ENCODE peak calls at places on chromosomes 12 and 14, in nine cellular contexts. L is stomach, Q is sigmoid colon, G is left ventricle myocardium inferior, A is pancreas, O is PC-9, P is psoas muscle, R is A673, M is prostate gland. J is an unnamed sample. For H3K9me3, the result is how much of the 10 kb centered on the place peaks cover.

GRCh38 chr12:132395192-132395907 is 66.0 kb upstream of the GALNT9 start:
- DNase-seq in L (no peak), Q (peak), G (no peak), A (no peak), O (no peak), P (no peak), R (no peak), M (no peak), J (no peak)

GRCh38 chr12:42237052-42237852 is 796 bp downstream of the YAF2 start:
- DNase-seq in L (peak), Q (peak), G (peak), A (peak), O (peak), P (peak), R (peak), M (peak), J (peak)

GRCh38 chr12:103097496-103097895 is 140.0 kb downstream of the ASCL1 start:
- DNase-seq in L (no peak), Q (no peak), G (no peak), A (no peak), O (no peak), P (no peak), R (no peak), M (no peak), J (no peak)

GRCh38 chr14:44404599-44405349 is 102.3 kb downstream of the FSCB start:
- DNase-seq in L (no peak), Q (no peak), G (no peak), A (no peak), O (no peak), P (no peak), R (no peak), M (no peak), J (no peak)

GRCh38 chr12:48388430-48388829 is 37.7 kb upstream of the ZNF641 start:
- DNase-seq in L (no peak), Q (no peak), G (no peak), A (no peak), O (no peak), P (no peak), R (no peak), M (no peak), J (no peak)

GRCh38 chr12:85803231-85803630 is 33.0 kb downstream of the RASSF9 start:
- DNase-seq in L (no peak), Q (no peak), G (no peak), A (no peak), O (no peak), P (no peak), R (peak), M (no peak), J (no peak)

GRCh38 chr14:54591461-54592245 is 24.7 kb downstream of the SAMD4A start:
- DNase-seq in L (no peak), Q (no peak), G (no peak), A (no peak), O (no peak), P (no peak), R (no peak), M (no peak), J (no peak)

GRCh38 chr14:30227436-30227835 is 299.8 kb upstream of the PRKD1 start:
- DNase-seq in L (no peak), Q (peak), G (peak), A (no peak), O (no peak), P (no peak), R (no peak), M (no peak), J (no peak)

GRCh38 chr12:108270035-108270840 is 68.9 kb downstream of the CMKLR1 start:
- DNase-seq in L (no peak), Q (no peak), G (no peak), A (no peak), O (no peak), P (no peak), R (no peak), M (no peak), J (no peak)

GRCh38 chr12:53065975-53066593 is 13.1 kb downstream of the SPRYD3 start:
- DNase-seq in L (peak), Q (peak), G (peak), A (peak), O (peak), P (peak), R (peak), M (no peak), J (peak)

GRCh38 chr12:13208533-13209278 is 12.2 kb downstream of the EMP1 start:
- DNase-seq in L (no peak), Q (no peak), G (no peak), A (no peak), O (peak), P (no peak), R (peak), M (no peak), J (no peak)

GRCh38 chr12:54378791-54379400 is 5.6 kb downstream of the ZNF385A start:
- DNase-seq in L (peak), Q (peak), G (peak), A (peak), O (peak), P (peak), R (peak), M (no peak), J (no peak)

GRCh38 chr14:104423715-104424405 is 155.7 kb upstream of the C14orf180 start:
- DNase-seq in L (peak), Q (peak), G (no peak), A (no peak), O (no peak), P (no peak), R (no peak), M (no peak), J (no peak)

GRCh38 chr12:104064842-104065441 is 611 bp downstream of the HCFC2 start:
- DNase-seq in L (no peak), Q (peak), G (peak), A (peak), O (no peak), P (peak), R (no peak), M (peak), J (no peak)

GRCh38 chr14:30129795-30130194 is 202.1 kb upstream of the PRKD1 start:
- DNase-seq in L (no peak), Q (no peak), G (no peak), A (no peak), O (no peak), P (no peak), R (no peak), M (no peak), J (no peak)

GRCh38 chr14:38989917-38990546 is 113.0 kb downstream of the SEC23A start:
- DNase-seq in L (no peak), Q (no peak), G (no peak), A (no peak), O (no peak), P (no peak), R (peak), M (no peak), J (no peak)

GRCh38 chr12:112927925-112928324 is 10.3 kb upstream of the OAS3 start:
- DNase-seq in L (no peak), Q (no peak), G (no peak), A (no peak), O (no peak), P (no peak), R (no peak), M (no peak), J (no peak)

GRCh38 chr12:108611884-108612415 is 14.1 kb upstream of the TMEM119 start:
- DNase-seq in L (no peak), Q (no peak), G (no peak), A (no peak), O (no peak), P (no peak), R (peak), M (no peak), J (peak)

GRCh38 chr14:64855732-64856527 is 23.8 kb downstream of the SPTB start:
- DNase-seq in L (no peak), Q (no peak), G (no peak), A (no peak), O (no peak), P (peak), R (no peak), M (no peak), J (no peak)

GRCh38 chr14:64718762-64719161 is 14.5 kb downstream of the PLEKHG3 start:
- DNase-seq in L (no peak), Q (peak), G (no peak), A (no peak), O (no peak), P (no peak), R (no peak), M (no peak), J (no peak)

GRCh38 chr14:64266206-64266605 is 28.0 kb downstream of the ESR2 start:
- DNase-seq in L (no peak), Q (no peak), G (no peak), A (no peak), O (no peak), P (no peak), R (peak), M (no peak), J (no peak)

GRCh38 chr14:67483599-67484270 is 4.8 kb downstream of the TMEM229B start:
- DNase-seq in L (no peak), Q (no peak), G (no peak), A (no peak), O (no peak), P (no peak), R (no peak), M (no peak), J (no peak)

GRCh38 chr12:132561784-132562156 is 48.6 kb downstream of the LRCOL1 start:
- DNase-seq in L (peak), Q (no peak), G (no peak), A (peak), O (peak), P (no peak), R (peak), M (no peak), J (no peak)

GRCh38 chr12:22262309-22262708 is 72.2 kb downstream of the ST8SIA1 start:
- DNase-seq in L (no peak), Q (no peak), G (no peak), A (no peak), O (no peak), P (no peak), R (no peak), M (no peak), J (no peak)

GRCh38 chr12:22539055-22539454 is 5.3 kb downstream of the C2CD5 start:
- DNase-seq in L (no peak), Q (no peak), G (no peak), A (no peak), O (no peak), P (no peak), R (no peak), M (no peak), J (no peak)

GRCh38 chr14:101113835-101114725 is 210.6 kb upstream of the RTL1 start:
- DNase-seq in L (peak), Q (peak), G (no peak), A (no peak), O (no peak), P (no peak), R (no peak), M (no peak), J (no peak)

GRCh38 chr14:61500046-61500445 is 178.7 kb downstream of the PRKCH start:
- DNase-seq in L (no peak), Q (no peak), G (no peak), A (no peak), O (no peak), P (no peak), R (no peak), M (no peak), J (no peak)

GRCh38 chr12:42299392-42300308 is 26.2 kb downstream of the ZCRB1 start:
- DNase-seq in L (no peak), Q (no peak), G (no peak), A (no peak), O (no peak), P (no peak), R (peak), M (no peak), J (no peak)

GRCh38 chr12:51949342-51950030 is 2.0 kb upstream of the ACVR1B start:
- DNase-seq in L (no peak), Q (no peak), G (no peak), A (no peak), O (no peak), P (no peak), R (no peak), M (no peak), J (no peak)

GRCh38 chr12:62400135-62400534 is 66.5 kb upstream of the MON2 start:
- DNase-seq in L (no peak), Q (no peak), G (no peak), A (no peak), O (no peak), P (no peak), R (no peak), M (no peak), J (no peak)

GRCh38 chr12:65673291-65673690 is 151.0 kb upstream of the HMGA2 start:
- DNase-seq in L (no peak), Q (no peak), G (no peak), A (no peak), O (no peak), P (no peak), R (no peak), M (no peak), J (no peak)

GRCh38 chr12:22431693-22432251 is 97.3 kb upstream of the ST8SIA1 start:
- DNase-seq in L (no peak), Q (no peak), G (no peak), A (no peak), O (no peak), P (no peak), R (no peak), M (no peak), J (no peak)

GRCh38 chr14:61438860-61439765 is 117.7 kb downstream of the PRKCH start:
- DNase-seq in L (peak), Q (no peak), G (peak), A (peak), O (peak), P (peak), R (peak), M (peak), J (no peak)

GRCh38 chr12:10739157-10740118 is 16.3 kb upstream of the YBX3 start:
- DNase-seq in L (no peak), Q (no peak), G (no peak), A (no peak), O (no peak), P (no peak), R (no peak), M (no peak), J (no peak)

GRCh38 chr14:61719344-61720301 is 24.3 kb downstream of the HIF1A start:
- DNase-seq in L (no peak), Q (no peak), G (no peak), A (no peak), O (no peak), P (no peak), R (no peak), M (no peak), J (no peak)

GRCh38 chr14:100178691-100179090 is 19.2 kb upstream of the DEGS2 start:
- DNase-seq in L (no peak), Q (no peak), G (no peak), A (no peak), O (no peak), P (no peak), R (no peak), M (no peak), J (no peak)

GRCh38 chr14:67630938-67631337 is 11.2 kb downstream of the ARG2 start:
- DNase-seq in L (no peak), Q (no peak), G (no peak), A (no peak), O (no peak), P (no peak), R (no peak), M (no peak), J (no peak)

GRCh38 chr12:124739953-124740561 is 123.6 kb downstream of the SCARB1 start:
- DNase-seq in L (no peak), Q (no peak), G (no peak), A (no peak), O (no peak), P (no peak), R (no peak), M (no peak), J (no peak)

GRCh38 chr12:6211421-6211869 is 11.2 kb downstream of the CD9 start:
- DNase-seq in L (no peak), Q (peak), G (no peak), A (no peak), O (no peak), P (no peak), R (no peak), M (no peak), J (no peak)

GRCh38 chr14:105901226-105901625 is 374.8 kb downstream of the TMEM121 start:
- DNase-seq in L (no peak), Q (no peak), G (no peak), A (no peak), O (no peak), P (no peak), R (no peak), M (no peak), J (no peak)

GRCh38 chr14:105902131-105902898 is 375.9 kb downstream of the TMEM121 start:
- DNase-seq in L (no peak), Q (no peak), G (no peak), A (no peak), O (no peak), P (no peak), R (no peak), M (no peak), J (no peak)

GRCh38 chr14:105904379-105904778 is 378.0 kb downstream of the TMEM121 start:
- DNase-seq in L (no peak), Q (no peak), G (no peak), A (no peak), O (no peak), P (no peak), R (no peak), M (no peak), J (no peak)

GRCh38 chr14:105905456-105905855 is 379.1 kb downstream of the TMEM121 start:
- DNase-seq in L (no peak), Q (no peak), G (no peak), A (no peak), O (no peak), P (no peak), R (no peak), M (no peak), J (no peak)

GRCh38 chr14:105903971-105904370 is 377.6 kb downstream of the TMEM121 start:
- DNase-seq in L (no peak), Q (no peak), G (no peak), A (no peak), O (no peak), P (no peak), R (no peak), M (no peak), J (no peak)
- H3K9me3 ChIP-seq in L (under half), Q (under half), G (under half), A (under half), O (under half), P (under half), R (under half), M (under half), J (under half)

GRCh38 chr12:92408072-92408900 is 262.6 kb upstream of the BTG1 start:
- DNase-seq in L (peak), Q (no peak), G (no peak), A (peak), O (peak), P (no peak), R (peak), M (peak), J (no peak)
- TF ChIP-seq CTCF in L (no peak), Q (no peak), G (peak), A (no peak), O (peak), P (peak), R (peak), M (peak), J (no peak)

GRCh38 chr12:110744176-110744575 is 1.5 kb upstream of the PPP1CC start:
- DNase-seq in L (no peak), Q (peak), G (no peak), A (peak), O (peak), P (no peak), R (no peak), M (no peak), J (no peak)
- H3K27ac ChIP-seq in L (peak), Q (peak), G (peak), A (no peak), O (no peak), P (no peak), R (no peak), M (no peak), J (no peak)

GRCh38 chr12:69756088-69756731 is 17.6 kb downstream of the RAB3IP start:
- DNase-seq in L (no peak), Q (no peak), G (no peak), A (no peak), O (no peak), P (no peak), R (no peak), M (no peak), J (no peak)

GRCh38 chr12:69755302-69755701 is 16.6 kb downstream of the RAB3IP start:
- DNase-seq in L (no peak), Q (no peak), G (no peak), A (no peak), O (no peak), P (no peak), R (no peak), M (no peak), J (no peak)

DNA sequence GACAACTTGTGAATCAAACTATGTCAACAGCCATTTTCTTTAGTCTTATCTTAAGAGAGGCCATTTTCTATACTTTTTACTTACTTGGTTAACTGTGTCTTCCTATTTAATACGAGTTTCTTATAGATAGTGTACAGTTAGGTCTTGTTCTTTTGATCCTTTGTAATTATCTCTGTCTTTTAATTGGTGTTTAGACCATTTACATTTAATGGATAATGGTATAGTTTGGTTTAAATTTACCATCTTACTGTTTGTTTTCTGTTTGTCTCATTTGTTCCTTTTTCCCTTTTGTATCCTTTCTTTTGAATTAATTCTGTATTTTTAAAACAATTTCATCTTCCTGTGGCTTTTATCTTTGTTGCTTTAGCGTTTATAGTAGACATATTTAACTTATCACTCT is 19.4 kb downstream of the RAB3IP start:
- DNase-seq in L (no peak), Q (no peak), G (no peak), A (no peak), O (no peak), P (no peak), R (no peak), M (no peak), J (no peak)
- H3K9me3 ChIP-seq in L (under half), Q (under half), G (under half), A (under half), O (under half), P (under half), R (under half), M (under half), J (under half)

GRCh38 chr12:49891476-49891875 is 12.2 kb downstream of the FAIM2 start:
- DNase-seq in L (peak), Q (peak), G (no peak), A (no peak), O (no peak), P (no peak), R (no peak), M (no peak), J (no peak)
- TF ChIP-seq CTCF in L (no peak), Q (no peak), G (no peak), A (no peak), O (no peak), P (no peak), R (no peak), M (no peak), J (no peak)

DNA sequence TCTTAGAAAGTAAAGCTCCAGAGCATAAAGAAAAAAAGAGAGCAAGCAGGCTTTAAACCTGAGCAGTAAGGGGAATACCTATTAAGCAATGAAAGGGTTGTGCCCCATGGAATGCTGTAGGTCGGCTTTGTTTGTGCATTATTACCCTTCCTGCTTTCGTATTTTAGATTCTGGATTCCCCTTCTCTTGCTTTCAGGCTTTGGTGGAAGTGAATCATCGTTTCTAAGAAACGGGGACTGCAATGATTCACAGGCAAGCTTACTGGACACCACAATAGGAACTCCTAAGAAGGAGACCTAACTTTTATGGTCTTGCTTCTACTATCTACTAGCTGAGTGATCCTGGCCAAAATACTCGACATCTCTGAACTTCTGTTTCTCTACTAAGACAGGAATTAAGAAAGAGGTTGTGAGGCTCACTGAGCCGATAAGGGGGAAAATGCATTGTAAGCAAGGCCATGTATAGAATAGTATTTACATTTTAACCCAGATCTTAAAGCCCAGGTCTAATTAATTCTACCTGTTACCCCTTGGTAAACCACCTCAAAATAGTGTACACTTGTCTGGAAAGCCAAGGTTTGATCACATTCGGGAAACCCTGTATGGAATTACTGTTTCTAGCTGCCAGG is 1.2 kb upstream of the BMAL2 start:
- DNase-seq in L (no peak), Q (no peak), G (no peak), A (no peak), O (peak), P (no peak), R (peak), M (peak), J (no peak)
- H3K27ac ChIP-seq in L (peak), Q (peak), G (no peak), A (no peak), O (peak), P (no peak), R (no peak), M (no peak), J (no peak)

DNA sequence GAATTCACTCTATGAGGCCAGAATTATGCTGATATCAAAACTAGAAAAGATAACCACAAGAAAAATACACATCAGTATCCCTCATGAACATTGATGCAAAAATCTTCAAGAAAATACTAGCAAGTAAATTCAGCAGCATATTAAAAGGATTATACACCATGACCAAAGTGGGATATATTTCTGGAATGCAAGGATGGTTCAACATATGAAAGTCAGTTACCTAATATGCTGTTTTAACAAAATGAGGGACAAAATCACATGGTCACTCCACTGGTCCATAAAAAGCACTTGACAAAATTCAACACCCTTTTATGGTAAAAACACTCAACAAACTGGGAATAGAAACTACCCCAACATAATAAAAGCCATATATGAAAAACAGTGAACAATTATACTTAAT is 40.3 kb downstream of the TECPR2 start:
- DNase-seq in L (no peak), Q (no peak), G (no peak), A (no peak), O (no peak), P (no peak), R (no peak), M (no peak), J (no peak)
- H3K9me3 ChIP-seq in L (under half), Q (under half), G (under half), A (under half), O (under half), P (under half), R (under half), M (under half), J (under half)

GRCh38 chr14:78758333-78758732 is 588.2 kb downstream of the NRXN3 start:
- DNase-seq in L (no peak), Q (no peak), G (no peak), A (no peak), O (no peak), P (no peak), R (peak), M (no peak), J (no peak)
- TF ChIP-seq CTCF in L (peak), Q (no peak), G (peak), A (no peak), O (peak), P (peak), R (peak), M (peak), J (no peak)

J was measured in CD4-positive, alpha-beta T cell.